ENCODE peak calls at places on chromosomes 3 and 15, in seven cellular contexts. One of them, this sample, is unnamed.

GRCh38 chr3:11845661-11846060 is 1.0 kb downstream of the TAMM41 start:
- DNase-seq in mesendoderm: no peak
- DNase-seq in H9: no peak
- DNase-seq in neuronal stem cell: no peak
- DNase-seq in mesenchymal stem cell: no peak
- DNase-seq in IMR-90: no peak
- DNase-seq in H1: no peak
- DNase-seq in this sample: no peak

GRCh38 chr15:66703540-66703941 is 1.5 kb downstream of the SMAD6 start:
- DNase-seq in IMR-90: peak; percentile 55
- DNase-seq in neuronal stem cell: no peak
- DNase-seq in H9: no peak
- DNase-seq in mesenchymal stem cell: peak; percentile 50
- DNase-seq in mesendoderm: no peak
- DNase-seq in H1: no peak
- DNase-seq in this sample: peak; percentile 70

GRCh38 chr15:98807262-98807661 is 158.9 kb downstream of the IGF1R start:
- DNase-seq in IMR-90: peak; percentile 89
- DNase-seq in H1: no peak
- DNase-seq in H9: no peak
- DNase-seq in mesendoderm: no peak
- DNase-seq in mesenchymal stem cell: peak; percentile 76
- DNase-seq in neuronal stem cell: no peak
- DNase-seq in this sample: peak; percentile 32

GRCh38 chr3:108036984-108037741 is 53.7 kb downstream of the CD47 start:
- DNase-seq in H1: no peak
- DNase-seq in mesendoderm: no peak
- DNase-seq in H9: no peak
- DNase-seq in IMR-90: peak; percentile 71
- DNase-seq in neuronal stem cell: no peak
- DNase-seq in mesenchymal stem cell: peak; percentile 58
- DNase-seq in this sample: peak; percentile 46

GRCh38 chr3:112894258-112894657 is 47.6 kb upstream of the CD200R1L start:
- DNase-seq in H9: peak; percentile 87
- DNase-seq in mesenchymal stem cell: peak; percentile 9
- DNase-seq in IMR-90: peak; percentile 63
- DNase-seq in H1: peak; percentile 51
- DNase-seq in neuronal stem cell: no peak
- DNase-seq in mesendoderm: peak; percentile 81
- DNase-seq in this sample: no peak

GRCh38 chr15:61639491-61639890 is 410.4 kb upstream of the RORA start:
- DNase-seq in IMR-90: no peak
- DNase-seq in mesendoderm: no peak
- DNase-seq in H9: no peak
- DNase-seq in H1: no peak
- DNase-seq in neuronal stem cell: no peak
- DNase-seq in mesenchymal stem cell: no peak
- DNase-seq in this sample: no peak

GRCh38 chr3:46293991-46294833 is 52.0 kb downstream of the CCR3 start:
- DNase-seq in IMR-90: no peak
- DNase-seq in neuronal stem cell: no peak
- DNase-seq in H1: no peak
- DNase-seq in mesenchymal stem cell: no peak
- DNase-seq in mesendoderm: no peak
- DNase-seq in H9: no peak
- DNase-seq in this sample: no peak

GRCh38 chr3:52526151-52526561 is 7.5 kb downstream of the NT5DC2 start:
- DNase-seq in IMR-90: no peak
- DNase-seq in mesendoderm: no peak
- DNase-seq in neuronal stem cell: no peak
- DNase-seq in H9: no peak
- DNase-seq in H1: no peak
- DNase-seq in mesenchymal stem cell: no peak
- DNase-seq in this sample: peak; percentile 29

GRCh38 chr3:87498358-87499080 is 222.1 kb upstream of the POU1F1 start:
- DNase-seq in mesendoderm: no peak
- DNase-seq in H9: no peak
- DNase-seq in H1: no peak
- DNase-seq in mesenchymal stem cell: no peak
- DNase-seq in IMR-90: no peak
- DNase-seq in neuronal stem cell: no peak
- DNase-seq in this sample: no peak

GRCh38 chr3:27712136-27713065 is 9.7 kb downstream of the EOMES start:
- DNase-seq in H1: peak; percentile 72
- DNase-seq in IMR-90: peak; percentile 75
- DNase-seq in mesenchymal stem cell: peak; percentile 80
- DNase-seq in mesendoderm: peak; percentile 93
- DNase-seq in neuronal stem cell: no peak
- DNase-seq in H9: peak; percentile 82
- DNase-seq in this sample: peak; percentile 76

GRCh38 chr15:68113273-68113672 is 59.2 kb downstream of the PIAS1 start:
- DNase-seq in H1: no peak
- DNase-seq in H9: no peak
- DNase-seq in mesendoderm: no peak
- DNase-seq in IMR-90: peak; percentile 34
- DNase-seq in neuronal stem cell: no peak
- DNase-seq in mesenchymal stem cell: peak; percentile 54
- DNase-seq in this sample: no peak

GRCh38 chr15:25763206-25763880 is 99.8 kb downstream of the ATP10A start:
- DNase-seq in IMR-90: peak; percentile 61
- DNase-seq in mesendoderm: no peak
- DNase-seq in neuronal stem cell: no peak
- DNase-seq in H9: no peak
- DNase-seq in H1: no peak
- DNase-seq in mesenchymal stem cell: no peak
- DNase-seq in this sample: no peak

GRCh38 chr3:35505181-35505580 is 134.1 kb upstream of the ARPP21 start:
- DNase-seq in mesendoderm: peak; percentile 98
- DNase-seq in neuronal stem cell: peak; percentile 75
- DNase-seq in H9: peak; percentile 89
- DNase-seq in mesenchymal stem cell: no peak
- DNase-seq in H1: peak; percentile 65
- DNase-seq in IMR-90: no peak
- DNase-seq in this sample: no peak

GRCh38 chr3:69094467-69095205 is 9.9 kb downstream of the ARL6IP5 start:
- DNase-seq in IMR-90: peak; percentile 48
- DNase-seq in H9: no peak
- DNase-seq in mesenchymal stem cell: no peak
- DNase-seq in neuronal stem cell: no peak
- DNase-seq in mesendoderm: no peak
- DNase-seq in H1: no peak
- DNase-seq in this sample: no peak

GRCh38 chr3:168517514-168518071 is 421.9 kb upstream of the GOLIM4 start:
- DNase-seq in IMR-90: peak; percentile 10
- DNase-seq in H9: peak; percentile 34
- DNase-seq in mesenchymal stem cell: no peak
- DNase-seq in mesendoderm: peak; percentile 79
- DNase-seq in H1: no peak
- DNase-seq in neuronal stem cell: no peak
- DNase-seq in this sample: no peak

GRCh38 chr3:63877737-63878393 is 14.2 kb downstream of the ATXN7 start:
- DNase-seq in neuronal stem cell: no peak
- DNase-seq in H9: no peak
- DNase-seq in H1: no peak
- DNase-seq in mesendoderm: no peak
- DNase-seq in mesenchymal stem cell: peak; percentile 14
- DNase-seq in IMR-90: peak; percentile 65
- DNase-seq in this sample: no peak

GRCh38 chr15:85504739-85505676 is 124.6 kb downstream of the AKAP13 start:
- DNase-seq in H9: no peak
- DNase-seq in mesenchymal stem cell: peak; percentile 78
- DNase-seq in mesendoderm: peak; percentile 59
- DNase-seq in IMR-90: peak; percentile 74
- DNase-seq in neuronal stem cell: peak; percentile 32
- DNase-seq in H1: no peak
- DNase-seq in this sample: peak; percentile 85

GRCh38 chr3:24273491-24273890 is 221.2 kb downstream of the THRB start:
- DNase-seq in H9: no peak
- DNase-seq in mesenchymal stem cell: no peak
- DNase-seq in H1: no peak
- DNase-seq in mesendoderm: no peak
- DNase-seq in neuronal stem cell: no peak
- DNase-seq in IMR-90: no peak
- DNase-seq in this sample: no peak

DNA sequence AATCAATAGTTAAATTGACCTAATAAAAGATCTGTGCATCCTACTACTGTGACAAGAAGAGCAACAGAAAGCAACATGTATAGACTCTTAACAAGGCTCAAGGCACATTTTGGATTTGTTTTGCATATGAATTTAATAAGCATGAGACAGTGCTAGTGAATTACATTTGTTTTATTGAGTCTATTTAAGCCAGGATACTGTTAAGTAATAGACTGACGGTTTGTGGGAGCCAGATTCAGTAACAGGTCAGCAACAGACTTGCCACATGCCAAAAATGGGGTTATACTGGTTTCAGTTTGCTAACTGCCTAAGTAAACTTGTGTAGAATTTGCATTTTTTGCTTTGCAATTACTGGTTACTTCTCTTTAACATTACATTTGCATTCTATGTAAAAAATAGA is 54.0 kb downstream of the MBNL1 start:
- DNase-seq in H1: no peak
- DNase-seq in H9: no peak
- DNase-seq in mesendoderm: no peak
- DNase-seq in IMR-90: no peak
- DNase-seq in mesenchymal stem cell: no peak
- DNase-seq in neuronal stem cell: no peak
- DNase-seq in this sample: peak; percentile 23
- H3K4me1 ChIP-seq in H1: peaks cover 7% of the 10 kb centered on the region
- H3K4me1 ChIP-seq in H9: no peaks in the 10 kb centered on the region
- H3K4me1 ChIP-seq in mesendoderm: no peaks in the 10 kb centered on the region
- H3K4me1 ChIP-seq in IMR-90: peaks cover 10% of the 10 kb centered on the region
- H3K4me1 ChIP-seq in mesenchymal stem cell: no peaks in the 10 kb centered on the region
- H3K4me1 ChIP-seq in neuronal stem cell: no peaks in the 10 kb centered on the region
- H3K4me1 ChIP-seq in this sample: no peaks in the 10 kb centered on the region

GRCh38 chr3:122967376-122968164 is 60.0 kb downstream of the SEMA5B start:
- DNase-seq in neuronal stem cell: no peak
- DNase-seq in H1: no peak
- DNase-seq in mesendoderm: no peak
- DNase-seq in H9: no peak
- DNase-seq in IMR-90: no peak
- DNase-seq in mesenchymal stem cell: no peak
- DNase-seq in this sample: peak; percentile 27
- H3K27me3 ChIP-seq in neuronal stem cell: no peaks in the 10 kb centered on the region
- H3K27me3 ChIP-seq in H1: no peaks in the 10 kb centered on the region
- H3K27me3 ChIP-seq in mesendoderm: no peaks in the 10 kb centered on the region
- H3K27me3 ChIP-seq in H9: no peaks in the 10 kb centered on the region
- H3K27me3 ChIP-seq in IMR-90: peaks cover 79% of the 10 kb centered on the region
- H3K27me3 ChIP-seq in mesenchymal stem cell: peaks cover 79% of the 10 kb centered on the region
- H3K27me3 ChIP-seq in this sample: no peaks in the 10 kb centered on the region

GRCh38 chr3:72077473-72078259 is 292.7 kb upstream of the PROK2 start:
- DNase-seq in mesendoderm: no peak
- DNase-seq in IMR-90: no peak
- DNase-seq in neuronal stem cell: no peak
- DNase-seq in H9: no peak
- DNase-seq in mesenchymal stem cell: no peak
- DNase-seq in H1: no peak
- DNase-seq in this sample: no peak
- H2BK5ac ChIP-seq in mesendoderm: no peak overlapping the region
- H2BK5ac ChIP-seq in IMR-90: no peak overlapping the region
- H2BK5ac ChIP-seq in neuronal stem cell: no peak overlapping the region
- H2BK5ac ChIP-seq in H9: no peak overlapping the region
- H2BK5ac ChIP-seq in mesenchymal stem cell: no peak overlapping the region
- H2BK5ac ChIP-seq in H1: no peak overlapping the region
- H2BK5ac ChIP-seq in this sample: no peak overlapping the region

GRCh38 chr15:60563066-60563465 is 84.1 kb upstream of the ICE2 start:
- DNase-seq in H1: no peak
- DNase-seq in mesendoderm: no peak
- DNase-seq in mesenchymal stem cell: no peak
- DNase-seq in H9: no peak
- DNase-seq in neuronal stem cell: no peak
- DNase-seq in IMR-90: no peak
- DNase-seq in this sample: no peak
- H3K4me1 ChIP-seq in H1: peaks cover 3% of the 10 kb centered on the region
- H3K4me1 ChIP-seq in mesendoderm: no peaks in the 10 kb centered on the region
- H3K4me1 ChIP-seq in mesenchymal stem cell: no peaks in the 10 kb centered on the region
- H3K4me1 ChIP-seq in H9: peaks cover 2% of the 10 kb centered on the region
- H3K4me1 ChIP-seq in neuronal stem cell: no peaks in the 10 kb centered on the region
- H3K4me1 ChIP-seq in IMR-90: no peaks in the 10 kb centered on the region
- H3K4me1 ChIP-seq in this sample: no peaks in the 10 kb centered on the region

DNA sequence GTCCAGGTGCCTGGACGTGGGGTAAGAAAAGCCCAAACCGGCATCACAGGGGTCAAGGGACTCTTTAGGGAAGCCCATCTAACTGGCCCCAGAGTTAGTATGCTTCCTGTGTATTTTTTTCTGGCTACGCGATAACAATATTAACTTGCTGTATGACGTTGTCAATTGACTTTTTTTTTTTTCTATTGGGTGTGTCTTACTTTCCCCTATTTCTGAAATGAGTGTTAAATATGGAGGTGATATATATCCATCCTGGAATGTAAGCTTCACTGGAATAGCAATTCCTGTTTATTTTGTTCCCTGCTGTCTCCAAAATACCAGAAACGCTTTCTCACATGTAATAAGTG is 598 bp upstream of the GMNC start:
- DNase-seq in neuronal stem cell: no peak
- DNase-seq in IMR-90: no peak
- DNase-seq in H1: no peak
- DNase-seq in mesenchymal stem cell: peak; percentile 16
- DNase-seq in H9: no peak
- DNase-seq in mesendoderm: no peak
- DNase-seq in this sample: no peak
- H3K27me3 ChIP-seq in neuronal stem cell: peaks cover 22% of the 10 kb centered on the region
- H3K27me3 ChIP-seq in IMR-90: peaks cover 2% of the 10 kb centered on the region
- H3K27me3 ChIP-seq in H1: peaks cover 9% of the 10 kb centered on the region
- H3K27me3 ChIP-seq in mesenchymal stem cell: no peaks in the 10 kb centered on the region
- H3K27me3 ChIP-seq in H9: peaks cover 2% of the 10 kb centered on the region
- H3K27me3 ChIP-seq in mesendoderm: no peaks in the 10 kb centered on the region
- H3K27me3 ChIP-seq in this sample: peaks cover 3% of the 10 kb centered on the region

DNA sequence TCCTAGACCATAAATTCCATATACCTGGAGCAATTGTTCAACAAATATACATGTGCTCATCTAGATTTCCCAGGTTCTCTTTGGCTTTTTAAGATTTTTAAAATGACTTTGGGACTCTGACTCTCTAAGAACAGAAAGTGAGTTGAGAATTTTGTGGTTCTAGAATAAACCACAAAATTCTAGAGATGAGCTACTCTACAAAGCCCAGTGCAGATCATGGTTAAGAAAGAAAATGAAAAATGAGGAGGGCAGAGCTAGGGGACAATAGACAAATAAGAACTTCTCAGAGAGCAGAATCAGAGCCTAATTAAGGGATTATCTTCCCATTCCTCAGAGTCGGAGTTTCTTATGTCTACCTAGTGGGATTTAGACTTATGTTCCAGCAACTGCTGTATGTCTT is 694.7 kb downstream of the ZNF385D start:
- DNase-seq in neuronal stem cell: no peak
- DNase-seq in H9: no peak
- DNase-seq in mesendoderm: no peak
- DNase-seq in IMR-90: no peak
- DNase-seq in H1: no peak
- DNase-seq in mesenchymal stem cell: no peak
- DNase-seq in this sample: no peak
- H2BK5ac ChIP-seq in neuronal stem cell: no peak overlapping the region
- H2BK5ac ChIP-seq in H9: no peak overlapping the region
- H2BK5ac ChIP-seq in mesendoderm: no peak overlapping the region
- H2BK5ac ChIP-seq in IMR-90: no peak overlapping the region
- H2BK5ac ChIP-seq in H1: no peak overlapping the region
- H2BK5ac ChIP-seq in mesenchymal stem cell: no peak overlapping the region
- H2BK5ac ChIP-seq in this sample: no peak overlapping the region